ENCODE peak calls at places on chromosome X, in nine cellular contexts. One of them, this sample, is unnamed.

GRCh38 chrX:117093319-117093718 is 630.5 kb upstream of the CT83 start:
- DNase-seq in stomach: no peak
- DNase-seq in heart left ventricle: no peak
- DNase-seq in sigmoid colon: no peak
- DNase-seq in H1: no peak
- DNase-seq in HepG2: no peak
- DNase-seq in IMR-90: no peak
- DNase-seq in transverse colon: no peak
- DNase-seq in upper lobe of left lung: no peak
- DNase-seq in this sample: no peak

GRCh38 chrX:12118134-12118533 is 20.1 kb upstream of the FRMPD4 start:
- DNase-seq in heart left ventricle: no peak
- DNase-seq in HepG2: no peak
- DNase-seq in H1: no peak
- DNase-seq in stomach: no peak
- DNase-seq in sigmoid colon: no peak
- DNase-seq in IMR-90: peak; percentile 35
- DNase-seq in transverse colon: no peak
- DNase-seq in upper lobe of left lung: no peak
- DNase-seq in this sample: no peak

GRCh38 chrX:11724122-11725017 is 33.7 kb upstream of the MSL3 start:
- DNase-seq in heart left ventricle: no peak
- DNase-seq in sigmoid colon: no peak
- DNase-seq in H1: no peak
- DNase-seq in stomach: no peak
- DNase-seq in transverse colon: no peak
- DNase-seq in HepG2: peak; percentile 0
- DNase-seq in upper lobe of left lung: no peak
- DNase-seq in IMR-90: peak; percentile 41
- DNase-seq in this sample: no peak

GRCh38 chrX:111867236-111867635 is 8.7 kb upstream of the TRPC5OS start:
- DNase-seq in HepG2: no peak
- DNase-seq in IMR-90: no peak
- DNase-seq in sigmoid colon: no peak
- DNase-seq in upper lobe of left lung: no peak
- DNase-seq in stomach: no peak
- DNase-seq in H1: no peak
- DNase-seq in transverse colon: no peak
- DNase-seq in heart left ventricle: no peak
- DNase-seq in this sample: no peak

GRCh38 chrX:134377537-134377936 is 82.4 kb upstream of the HPRT1 start:
- DNase-seq in HepG2: peak; percentile 48
- DNase-seq in stomach: no peak
- DNase-seq in transverse colon: no peak
- DNase-seq in sigmoid colon: no peak
- DNase-seq in IMR-90: peak; percentile 52
- DNase-seq in H1: no peak
- DNase-seq in upper lobe of left lung: no peak
- DNase-seq in heart left ventricle: no peak
- DNase-seq in this sample: no peak

GRCh38 chrX:135484636-135485289 is 35.7 kb upstream of the INTS6L start:
- DNase-seq in sigmoid colon: no peak
- DNase-seq in HepG2: peak; percentile 2
- DNase-seq in upper lobe of left lung: no peak
- DNase-seq in IMR-90: peak; percentile 57
- DNase-seq in heart left ventricle: no peak
- DNase-seq in H1: no peak
- DNase-seq in transverse colon: no peak
- DNase-seq in stomach: no peak
- DNase-seq in this sample: no peak

GRCh38 chrX:40474205-40474626 is 106.6 kb upstream of the ATP6AP2 start:
- DNase-seq in IMR-90: peak; percentile 4
- DNase-seq in H1: peak; percentile 68
- DNase-seq in heart left ventricle: peak; percentile 55
- DNase-seq in transverse colon: no peak
- DNase-seq in upper lobe of left lung: peak; percentile 52
- DNase-seq in stomach: peak; percentile 27
- DNase-seq in sigmoid colon: peak; percentile 67
- DNase-seq in HepG2: peak; percentile 20
- DNase-seq in this sample: no peak

GRCh38 chrX:46634577-46634976 is 61.0 kb downstream of the CHST7 start:
- DNase-seq in sigmoid colon: no peak
- DNase-seq in stomach: no peak
- DNase-seq in IMR-90: peak; percentile 5
- DNase-seq in HepG2: no peak
- DNase-seq in H1: no peak
- DNase-seq in transverse colon: no peak
- DNase-seq in heart left ventricle: no peak
- DNase-seq in upper lobe of left lung: no peak
- DNase-seq in this sample: no peak

GRCh38 chrX:41684138-41684537 is 4.6 kb upstream of the GPR34 start:
- DNase-seq in heart left ventricle: no peak
- DNase-seq in HepG2: no peak
- DNase-seq in IMR-90: peak; percentile 12
- DNase-seq in sigmoid colon: no peak
- DNase-seq in transverse colon: no peak
- DNase-seq in H1: no peak
- DNase-seq in stomach: peak; percentile 77
- DNase-seq in upper lobe of left lung: no peak
- DNase-seq in this sample: no peak

GRCh38 chrX:153384390-153384789 is 16.8 kb downstream of the PNMA6E start:
- DNase-seq in stomach: no peak
- DNase-seq in H1: no peak
- DNase-seq in IMR-90: no peak
- DNase-seq in upper lobe of left lung: no peak
- DNase-seq in transverse colon: no peak
- DNase-seq in sigmoid colon: no peak
- DNase-seq in HepG2: no peak
- DNase-seq in heart left ventricle: no peak
- DNase-seq in this sample: no peak

GRCh38 chrX:107677501-107677901 is 49.2 kb downstream of the PRPS1 start:
- DNase-seq in HepG2: no peak
- DNase-seq in upper lobe of left lung: no peak
- DNase-seq in sigmoid colon: no peak
- DNase-seq in H1: no peak
- DNase-seq in stomach: no peak
- DNase-seq in IMR-90: no peak
- DNase-seq in heart left ventricle: no peak
- DNase-seq in transverse colon: no peak
- DNase-seq in this sample: no peak

GRCh38 chrX:107677909-107678308 is 49.6 kb downstream of the PRPS1 start:
- DNase-seq in stomach: no peak
- DNase-seq in heart left ventricle: no peak
- DNase-seq in transverse colon: no peak
- DNase-seq in H1: no peak
- DNase-seq in upper lobe of left lung: no peak
- DNase-seq in HepG2: no peak
- DNase-seq in IMR-90: no peak
- DNase-seq in sigmoid colon: no peak
- DNase-seq in this sample: no peak

GRCh38 chrX:107675365-107675654 is 47.0 kb downstream of the PRPS1 start:
- DNase-seq in stomach: no peak
- DNase-seq in H1: no peak
- DNase-seq in HepG2: no peak
- DNase-seq in IMR-90: no peak
- DNase-seq in heart left ventricle: no peak
- DNase-seq in sigmoid colon: no peak
- DNase-seq in transverse colon: no peak
- DNase-seq in upper lobe of left lung: no peak
- DNase-seq in this sample: no peak

GRCh38 chrX:107675823-107676555 is 47.7 kb downstream of the PRPS1 start:
- DNase-seq in IMR-90: peak; percentile 35
- DNase-seq in stomach: no peak
- DNase-seq in sigmoid colon: peak; percentile 77
- DNase-seq in heart left ventricle: no peak
- DNase-seq in H1: no peak
- DNase-seq in transverse colon: no peak
- DNase-seq in upper lobe of left lung: no peak
- DNase-seq in HepG2: no peak
- DNase-seq in this sample: no peak

DNA sequence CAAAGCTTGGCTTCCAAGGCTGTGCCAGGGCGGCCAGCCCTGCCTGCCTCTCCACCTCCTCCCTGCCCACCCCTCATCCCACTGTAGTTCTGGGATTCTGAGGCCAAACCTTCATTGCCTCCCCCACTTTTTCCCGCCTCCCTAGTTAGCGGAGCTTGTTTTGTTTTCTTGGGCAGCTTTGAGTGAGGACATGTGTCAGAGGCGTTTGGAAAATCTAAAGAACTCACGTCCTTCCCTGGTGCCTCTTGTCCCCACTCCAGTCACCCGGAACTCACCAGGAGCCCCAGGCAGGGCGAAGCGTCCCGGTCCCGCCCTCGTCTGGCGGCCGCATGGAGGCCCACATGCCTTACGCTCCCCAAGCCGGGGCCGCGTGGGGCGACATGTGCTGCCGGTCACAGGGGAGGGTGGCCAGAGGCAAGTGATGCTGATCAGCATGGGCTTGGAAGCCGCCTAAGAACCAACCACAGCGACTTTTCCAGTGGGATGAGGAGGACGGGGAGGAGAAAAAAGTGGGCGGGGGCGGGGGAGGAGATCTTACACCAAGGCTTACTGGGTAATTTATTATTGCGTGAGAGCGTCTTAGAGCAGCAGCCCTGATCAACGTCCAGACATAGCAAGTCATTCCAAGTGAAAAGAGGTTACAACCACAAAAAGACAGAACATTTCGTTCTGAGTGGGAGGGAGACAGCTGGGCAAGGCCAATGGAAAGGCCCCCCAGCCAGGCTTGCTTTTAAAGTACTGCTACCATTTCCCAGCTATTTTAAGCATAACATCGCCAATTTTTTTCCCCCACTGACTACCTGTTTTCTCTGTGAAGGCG is 48.5 kb downstream of the PRPS1 start:
- DNase-seq in HepG2: no peak
- DNase-seq in H1: no peak
- DNase-seq in IMR-90: peak; percentile 84
- DNase-seq in upper lobe of left lung: peak; percentile 96
- DNase-seq in heart left ventricle: peak; percentile 91
- DNase-seq in transverse colon: peak; percentile 74
- DNase-seq in stomach: peak; percentile 77
- DNase-seq in sigmoid colon: peak; percentile 94
- DNase-seq in this sample: peak; percentile 92
- H3K4me1 ChIP-seq in HepG2: no peaks in the 10 kb centered on the region
- H3K4me1 ChIP-seq in H1: no peaks in the 10 kb centered on the region
- H3K4me1 ChIP-seq in IMR-90: peaks cover 1% of the 10 kb centered on the region
- H3K4me1 ChIP-seq in upper lobe of left lung: peaks cover 29% of the 10 kb centered on the region
- H3K4me1 ChIP-seq in heart left ventricle: peaks cover 17% of the 10 kb centered on the region
- H3K4me1 ChIP-seq in transverse colon: peaks cover 15% of the 10 kb centered on the region
- H3K4me1 ChIP-seq in stomach: peaks cover 39% of the 10 kb centered on the region
- H3K4me1 ChIP-seq in sigmoid colon: peaks cover 8% of the 10 kb centered on the region
- H3K4me1 ChIP-seq in this sample: peaks cover 9% of the 10 kb centered on the region

DNA sequence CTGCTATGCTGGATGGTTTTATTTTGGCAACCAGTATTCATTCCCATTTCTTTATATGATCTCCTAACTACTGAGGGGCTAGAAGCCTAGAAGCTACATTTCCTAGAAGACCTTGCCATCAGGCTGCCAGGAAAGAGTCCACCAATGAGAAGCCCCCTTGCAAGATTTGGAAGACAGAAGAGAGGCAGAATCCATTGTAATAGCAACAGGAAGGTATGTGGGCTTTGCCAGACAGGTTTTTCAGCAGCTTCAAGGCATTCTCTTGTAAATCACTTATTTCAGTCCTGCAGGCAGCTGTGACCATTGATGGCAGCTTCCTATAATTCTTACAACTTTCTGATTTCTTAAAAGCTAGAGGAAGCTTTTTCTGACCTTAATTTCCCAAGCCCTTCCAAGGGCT is 148.3 kb upstream of the NHS start:
- DNase-seq in HepG2: no peak
- DNase-seq in transverse colon: no peak
- DNase-seq in upper lobe of left lung: no peak
- DNase-seq in stomach: no peak
- DNase-seq in H1: peak; percentile 34
- DNase-seq in IMR-90: no peak
- DNase-seq in heart left ventricle: no peak
- DNase-seq in sigmoid colon: no peak
- DNase-seq in this sample: no peak
- H3K4me3 ChIP-seq in HepG2: no peak overlapping the region
- H3K4me3 ChIP-seq in transverse colon: no peak overlapping the region
- H3K4me3 ChIP-seq in upper lobe of left lung: no peak overlapping the region
- H3K4me3 ChIP-seq in stomach: no peak overlapping the region
- H3K4me3 ChIP-seq in H1: no peak overlapping the region
- H3K4me3 ChIP-seq in IMR-90: no peak overlapping the region
- H3K4me3 ChIP-seq in heart left ventricle: no peak overlapping the region
- H3K4me3 ChIP-seq in sigmoid colon: no peak overlapping the region
- H3K4me3 ChIP-seq in this sample: no peak overlapping the region

GRCh38 chrX:48937065-48937907 is 18.5 kb upstream of the PIM2 start:
- DNase-seq in HepG2: no peak
- DNase-seq in H1: no peak
- DNase-seq in IMR-90: no peak
- DNase-seq in upper lobe of left lung: peak; percentile 75
- DNase-seq in transverse colon: peak; percentile 84
- DNase-seq in heart left ventricle: peak; percentile 77
- DNase-seq in sigmoid colon: no peak
- DNase-seq in stomach: peak; percentile 72
- DNase-seq in this sample: peak; percentile 97
- TF ChIP-seq POLR2A in HepG2: no peak
- TF ChIP-seq POLR2A in H1: no peak
- TF ChIP-seq POLR2A in IMR-90: no peak
- TF ChIP-seq POLR2A in upper lobe of left lung: no peak
- TF ChIP-seq POLR2A in transverse colon: no peak
- TF ChIP-seq POLR2A in heart left ventricle: no peak
- TF ChIP-seq POLR2A in sigmoid colon: no peak
- TF ChIP-seq POLR2A in stomach: no peak
- TF ChIP-seq POLR2A in this sample: no peak

GRCh38 chrX:72045552-72046277 is 86.0 kb downstream of the RTL5 start:
- DNase-seq in stomach: no peak
- DNase-seq in HepG2: no peak
- DNase-seq in IMR-90: no peak
- DNase-seq in transverse colon: no peak
- DNase-seq in heart left ventricle: no peak
- DNase-seq in sigmoid colon: no peak
- DNase-seq in H1: peak; percentile 25
- DNase-seq in upper lobe of left lung: no peak
- DNase-seq in this sample: no peak

GRCh38 chrX:72046447-72046846 is 85.3 kb downstream of the RTL5 start:
- DNase-seq in HepG2: no peak
- DNase-seq in H1: no peak
- DNase-seq in transverse colon: no peak
- DNase-seq in stomach: no peak
- DNase-seq in sigmoid colon: no peak
- DNase-seq in upper lobe of left lung: no peak
- DNase-seq in heart left ventricle: no peak
- DNase-seq in IMR-90: no peak
- DNase-seq in this sample: no peak

GRCh38 chrX:72041901-72042859 is 89.5 kb downstream of the RTL5 start:
- DNase-seq in heart left ventricle: no peak
- DNase-seq in IMR-90: peak; percentile 38
- DNase-seq in upper lobe of left lung: no peak
- DNase-seq in HepG2: no peak
- DNase-seq in H1: no peak
- DNase-seq in sigmoid colon: peak; percentile 68
- DNase-seq in stomach: no peak
- DNase-seq in transverse colon: no peak
- DNase-seq in this sample: no peak

GRCh38 chrX:72042860-72043248 is 88.9 kb downstream of the RTL5 start:
- DNase-seq in HepG2: no peak
- DNase-seq in transverse colon: no peak
- DNase-seq in stomach: no peak
- DNase-seq in IMR-90: no peak
- DNase-seq in upper lobe of left lung: no peak
- DNase-seq in sigmoid colon: no peak
- DNase-seq in heart left ventricle: no peak
- DNase-seq in H1: no peak
- DNase-seq in this sample: no peak

GRCh38 chrX:72045141-72045540 is 86.6 kb downstream of the RTL5 start:
- DNase-seq in IMR-90: no peak
- DNase-seq in sigmoid colon: no peak
- DNase-seq in stomach: no peak
- DNase-seq in transverse colon: no peak
- DNase-seq in H1: no peak
- DNase-seq in HepG2: no peak
- DNase-seq in heart left ventricle: no peak
- DNase-seq in upper lobe of left lung: no peak
- DNase-seq in this sample: no peak
- H3K4me1 ChIP-seq in IMR-90: peaks cover 7% of the 10 kb centered on the region
- H3K4me1 ChIP-seq in sigmoid colon: peaks cover 55% of the 10 kb centered on the region
- H3K4me1 ChIP-seq in stomach: peaks cover 34% of the 10 kb centered on the region
- H3K4me1 ChIP-seq in transverse colon: no peaks in the 10 kb centered on the region
- H3K4me1 ChIP-seq in H1: peaks cover 12% of the 10 kb centered on the region
- H3K4me1 ChIP-seq in HepG2: no peaks in the 10 kb centered on the region
- H3K4me1 ChIP-seq in heart left ventricle: peaks cover 10% of the 10 kb centered on the region
- H3K4me1 ChIP-seq in upper lobe of left lung: peaks cover 14% of the 10 kb centered on the region
- H3K4me1 ChIP-seq in this sample: peaks cover 18% of the 10 kb centered on the region

This sample was measured in spleen.